ENCODE peak calls at places on chromosomes 5 and 9, in six cellular contexts. One of them, this sample, is unnamed.

GRCh38 chr5:149959406-149960236 is 937 bp upstream of the SLC26A2 start:
- DNase-seq in GM12878: peak
- DNase-seq in HepG2: no peak
- DNase-seq in K562: peak
- DNase-seq in SK-N-SH: peak
- DNase-seq in HCT116: peak
- DNase-seq in this sample: peak

GRCh38 chr5:171494452-171495121 is 75.1 kb downstream of the FGF18 start:
- DNase-seq in K562: peak
- DNase-seq in SK-N-SH: peak
- DNase-seq in HepG2: peak
- DNase-seq in GM12878: no peak
- DNase-seq in HCT116: peak
- DNase-seq in this sample: no peak

GRCh38 chr5:96680759-96681158 is 18.6 kb downstream of the CAST start:
- DNase-seq in K562: no peak
- DNase-seq in HCT116: no peak
- DNase-seq in HepG2: no peak
- DNase-seq in GM12878: no peak
- DNase-seq in SK-N-SH: no peak
- DNase-seq in this sample: no peak

GRCh38 chr5:148469446-148470062 is 85.8 kb downstream of the FBXO38 start:
- DNase-seq in SK-N-SH: no peak
- DNase-seq in HCT116: no peak
- DNase-seq in GM12878: no peak
- DNase-seq in K562: no peak
- DNase-seq in HepG2: no peak
- DNase-seq in this sample: no peak

GRCh38 chr5:147918101-147918500 is 11.8 kb upstream of the C5orf46 start:
- DNase-seq in SK-N-SH: no peak
- DNase-seq in HCT116: no peak
- DNase-seq in GM12878: no peak
- DNase-seq in HepG2: no peak
- DNase-seq in K562: no peak
- DNase-seq in this sample: no peak

GRCh38 chr9:86794356-86795046 is 152.8 kb downstream of the GAS1 start:
- DNase-seq in GM12878: no peak
- DNase-seq in HCT116: no peak
- DNase-seq in SK-N-SH: peak
- DNase-seq in K562: no peak
- DNase-seq in HepG2: no peak
- DNase-seq in this sample: no peak

GRCh38 chr5:52961238-52961637 is 27.9 kb upstream of the ITGA2 start:
- DNase-seq in HepG2: no peak
- DNase-seq in HCT116: no peak
- DNase-seq in SK-N-SH: no peak
- DNase-seq in K562: no peak
- DNase-seq in GM12878: no peak
- DNase-seq in this sample: no peak

GRCh38 chr9:114570742-114571141 is 16.8 kb upstream of the ATP6V1G1 start:
- DNase-seq in HepG2: peak
- DNase-seq in HCT116: no peak
- DNase-seq in GM12878: no peak
- DNase-seq in K562: no peak
- DNase-seq in SK-N-SH: no peak
- DNase-seq in this sample: no peak

GRCh38 chr5:137923856-137924255 is 34.6 kb downstream of the PKD2L2 start:
- DNase-seq in SK-N-SH: no peak
- DNase-seq in GM12878: no peak
- DNase-seq in HepG2: no peak
- DNase-seq in K562: no peak
- DNase-seq in HCT116: no peak
- DNase-seq in this sample: no peak

GRCh38 chr9:6902423-6902822 is 144.7 kb downstream of the KDM4C start:
- DNase-seq in SK-N-SH: no peak
- DNase-seq in GM12878: no peak
- DNase-seq in HCT116: peak
- DNase-seq in K562: no peak
- DNase-seq in HepG2: no peak
- DNase-seq in this sample: no peak

DNA sequence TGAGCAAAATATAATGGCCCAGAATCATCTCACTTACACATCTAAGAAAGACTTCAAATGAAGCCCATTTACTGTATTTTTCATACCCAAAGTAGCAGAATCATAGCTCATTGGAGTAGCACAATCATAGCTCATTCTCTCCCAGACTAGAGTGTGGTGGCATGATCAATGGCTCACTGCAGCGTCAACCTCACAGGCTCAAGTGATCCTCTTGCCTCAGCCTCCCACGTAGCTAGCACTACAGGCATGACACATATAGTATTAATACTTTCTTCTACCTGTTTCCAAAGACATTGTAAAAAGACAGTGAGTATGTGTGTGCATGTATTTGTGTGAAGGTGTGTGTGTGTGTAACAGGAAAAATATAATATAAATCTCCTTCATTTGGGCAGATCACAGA is 1247.9 kb upstream of the ACO1 start:
- DNase-seq in GM12878: no peak
- DNase-seq in HCT116: no peak
- DNase-seq in K562: no peak
- DNase-seq in SK-N-SH: no peak
- DNase-seq in HepG2: no peak
- DNase-seq in this sample: no peak
- TF ChIP-seq JUND in GM12878: no peak
- TF ChIP-seq JUND in HCT116: no peak
- TF ChIP-seq JUND in K562: no peak
- TF ChIP-seq JUND in SK-N-SH: no peak
- TF ChIP-seq JUND in HepG2: no peak
- TF ChIP-seq JUND in this sample: no peak

DNA sequence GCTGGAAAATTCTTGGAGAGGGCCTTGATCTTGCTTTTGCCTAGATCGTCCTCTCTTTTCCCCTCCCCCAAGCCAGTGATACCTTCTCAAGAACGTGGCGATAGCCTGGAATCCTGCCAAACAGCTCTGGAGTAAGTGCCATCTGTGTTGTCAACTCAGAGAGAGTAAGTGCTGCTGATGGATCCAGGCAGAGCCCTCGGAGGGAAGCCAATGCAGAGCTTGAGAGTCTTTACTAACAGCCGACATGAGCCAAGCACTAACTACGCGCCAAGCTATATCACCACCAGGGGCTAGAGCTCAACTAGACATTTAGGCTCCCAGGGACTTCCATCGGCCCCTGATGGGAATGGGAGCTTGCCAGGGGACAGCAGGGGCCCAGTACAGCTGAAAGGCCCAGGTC is 17.6 kb downstream of the RAPGEF1 start:
- DNase-seq in HepG2: no peak
- DNase-seq in K562: no peak
- DNase-seq in GM12878: no peak
- DNase-seq in HCT116: no peak
- DNase-seq in SK-N-SH: peak
- DNase-seq in this sample: no peak
- TF ChIP-seq JUND in HepG2: no peak
- TF ChIP-seq JUND in K562: no peak
- TF ChIP-seq JUND in GM12878: no peak
- TF ChIP-seq JUND in HCT116: no peak
- TF ChIP-seq JUND in SK-N-SH: no peak
- TF ChIP-seq JUND in this sample: no peak

DNA sequence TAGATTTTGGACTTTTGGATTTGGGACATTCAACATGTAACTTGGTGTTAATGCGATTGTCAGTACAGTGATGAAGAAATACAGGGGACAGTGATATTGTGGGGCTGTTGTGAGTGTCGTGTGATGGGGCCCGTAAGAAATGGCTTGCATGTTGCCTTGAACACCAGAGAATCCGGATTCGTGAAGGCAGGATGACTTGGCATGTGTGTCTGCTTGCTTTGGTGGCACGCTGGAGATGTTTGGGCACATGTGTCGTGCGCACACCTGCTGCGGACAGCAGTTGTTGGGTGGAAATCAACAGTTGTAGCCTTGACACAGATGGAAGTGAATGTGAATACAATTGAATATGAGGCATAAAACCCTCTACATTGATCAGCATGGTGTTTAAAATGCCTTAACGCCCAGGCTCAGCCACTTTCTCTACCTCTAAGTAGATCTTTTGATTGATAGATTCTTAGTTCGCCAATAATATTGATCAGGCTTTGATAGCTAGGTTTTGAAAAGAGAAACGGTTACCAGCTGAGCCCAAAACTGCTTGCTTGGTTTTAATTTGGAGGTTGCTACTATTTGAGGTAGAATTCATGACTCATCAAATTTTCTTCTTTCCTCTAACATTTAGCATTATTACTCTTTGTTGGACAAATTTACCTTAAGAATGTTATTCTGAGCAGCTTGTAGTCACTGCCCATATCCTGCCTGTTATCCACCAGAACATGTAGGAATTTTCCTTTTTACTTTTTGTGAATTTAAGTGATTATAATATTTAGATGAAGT is 94.4 kb downstream of the TRIO start:
- DNase-seq in GM12878: no peak
- DNase-seq in K562: no peak
- DNase-seq in SK-N-SH: no peak
- DNase-seq in HCT116: no peak
- DNase-seq in HepG2: no peak
- DNase-seq in this sample: no peak
- TF ChIP-seq JUND in GM12878: no peak
- TF ChIP-seq JUND in K562: no peak
- TF ChIP-seq JUND in SK-N-SH: no peak
- TF ChIP-seq JUND in HCT116: no peak
- TF ChIP-seq JUND in HepG2: no peak
- TF ChIP-seq JUND in this sample: no peak

GRCh38 chr5:111863801-111864200 is 106.8 kb upstream of the NREP start:
- DNase-seq in HepG2: no peak
- DNase-seq in GM12878: no peak
- DNase-seq in HCT116: no peak
- DNase-seq in K562: no peak
- DNase-seq in SK-N-SH: no peak
- DNase-seq in this sample: no peak

GRCh38 chr5:111857633-111858032 is 100.6 kb upstream of the NREP start:
- DNase-seq in GM12878: no peak
- DNase-seq in K562: no peak
- DNase-seq in HCT116: no peak
- DNase-seq in SK-N-SH: no peak
- DNase-seq in HepG2: no peak
- DNase-seq in this sample: no peak

GRCh38 chr5:111857067-111857466 is 100.1 kb upstream of the NREP start:
- DNase-seq in HCT116: no peak
- DNase-seq in HepG2: no peak
- DNase-seq in SK-N-SH: no peak
- DNase-seq in K562: no peak
- DNase-seq in GM12878: no peak
- DNase-seq in this sample: peak

GRCh38 chr5:111859031-111859430 is 102.0 kb upstream of the NREP start:
- DNase-seq in HepG2: no peak
- DNase-seq in K562: no peak
- DNase-seq in HCT116: no peak
- DNase-seq in GM12878: no peak
- DNase-seq in SK-N-SH: no peak
- DNase-seq in this sample: no peak

GRCh38 chr5:111859533-111860270 is 102.7 kb upstream of the NREP start:
- DNase-seq in HCT116: no peak
- DNase-seq in HepG2: no peak
- DNase-seq in GM12878: no peak
- DNase-seq in SK-N-SH: no peak
- DNase-seq in K562: no peak
- DNase-seq in this sample: no peak
- TF ChIP-seq JUND in HCT116: no peak
- TF ChIP-seq JUND in HepG2: no peak
- TF ChIP-seq JUND in GM12878: no peak
- TF ChIP-seq JUND in SK-N-SH: no peak
- TF ChIP-seq JUND in K562: no peak
- TF ChIP-seq JUND in this sample: no peak

DNA sequence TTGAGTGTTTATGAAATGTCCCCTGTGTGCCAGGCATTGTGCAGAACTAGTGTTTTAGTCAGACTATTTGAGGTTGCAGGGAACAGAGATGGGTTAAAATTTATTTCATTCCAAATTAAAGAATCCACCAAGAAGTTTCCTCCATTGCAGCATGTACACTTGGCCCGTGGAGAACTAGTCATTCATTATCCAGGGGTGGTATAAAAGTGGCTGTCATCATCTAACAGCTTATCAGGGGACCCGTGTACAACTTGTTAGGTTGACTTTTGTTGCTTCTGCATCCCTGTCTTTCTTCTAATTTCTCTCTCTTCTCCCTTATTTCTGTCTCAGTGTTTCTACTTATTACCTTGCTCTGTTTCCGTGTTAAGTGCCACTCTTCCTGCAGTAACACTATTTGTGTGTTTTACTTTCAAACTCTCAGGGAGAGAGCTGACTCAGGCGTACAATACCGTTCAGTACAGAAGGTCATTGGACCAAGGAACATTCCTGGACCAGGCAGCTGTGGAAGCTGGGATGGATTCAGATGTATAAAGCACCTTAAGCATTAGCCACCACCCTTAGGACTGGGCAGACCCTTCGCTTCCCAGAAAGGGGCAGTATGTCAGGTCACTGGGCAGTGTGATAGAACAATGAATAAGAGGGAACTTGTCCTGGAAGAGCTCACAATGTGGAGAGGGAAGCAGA is 36.1 kb downstream of the MAP3K1 start:
- DNase-seq in HepG2: no peak
- DNase-seq in K562: no peak
- DNase-seq in HCT116: no peak
- DNase-seq in SK-N-SH: no peak
- DNase-seq in GM12878: no peak
- DNase-seq in this sample: no peak
- TF ChIP-seq JUND in HepG2: no peak
- TF ChIP-seq JUND in K562: no peak
- TF ChIP-seq JUND in HCT116: no peak
- TF ChIP-seq JUND in SK-N-SH: no peak
- TF ChIP-seq JUND in GM12878: no peak
- TF ChIP-seq JUND in this sample: no peak

GRCh38 chr9:137438591-137439157 is 2.5 kb downstream of the ENTPD8 start:
- DNase-seq in K562: no peak
- DNase-seq in HepG2: no peak
- DNase-seq in SK-N-SH: no peak
- DNase-seq in HCT116: no peak
- DNase-seq in GM12878: no peak
- DNase-seq in this sample: no peak

GRCh38 chr9:137439158-137439714 is 1.9 kb downstream of the ENTPD8 start:
- DNase-seq in K562: no peak
- DNase-seq in GM12878: no peak
- DNase-seq in HepG2: no peak
- DNase-seq in SK-N-SH: peak
- DNase-seq in HCT116: no peak
- DNase-seq in this sample: no peak

GRCh38 chr9:137436761-137437600 is 4.2 kb downstream of the ENTPD8 start:
- DNase-seq in HepG2: no peak
- DNase-seq in SK-N-SH: no peak
- DNase-seq in GM12878: no peak
- DNase-seq in K562: no peak
- DNase-seq in HCT116: no peak
- DNase-seq in this sample: no peak

GRCh38 chr9:137435980-137436760 is 5.0 kb downstream of the ENTPD8 start:
- DNase-seq in HepG2: peak
- DNase-seq in K562: peak
- DNase-seq in SK-N-SH: peak
- DNase-seq in HCT116: peak
- DNase-seq in GM12878: no peak
- DNase-seq in this sample: peak

GRCh38 chr9:137437691-137438590 is 3.2 kb downstream of the ENTPD8 start:
- DNase-seq in SK-N-SH: peak
- DNase-seq in K562: no peak
- DNase-seq in GM12878: no peak
- DNase-seq in HCT116: no peak
- DNase-seq in HepG2: no peak
- DNase-seq in this sample: no peak
- TF ChIP-seq JUND in SK-N-SH: no peak
- TF ChIP-seq JUND in K562: no peak
- TF ChIP-seq JUND in GM12878: no peak
- TF ChIP-seq JUND in HCT116: no peak
- TF ChIP-seq JUND in HepG2: no peak
- TF ChIP-seq JUND in this sample: no peak

This sample was measured in T47D.